ENCODE peak calls at places on chromosomes 5 and 9, in four cellular contexts. I is HL-60, C is GM12878, R is K562. J is an unnamed sample.

GRCh38 chr9:123401879-123402513 is 46.0 kb downstream of the CRB2 start:
- DNase-seq in I (no peak), C (no peak), R (peak), J (peak)

GRCh38 chr5:50715001-50715400 is 48.6 kb downstream of the PARP8 start:
- DNase-seq in R (no peak), I (no peak), C (no peak), J (no peak)

GRCh38 chr5:178383301-178383918 is 150.8 kb upstream of the PHYKPL start:
- DNase-seq in C (no peak), I (no peak), R (no peak), J (no peak)

GRCh38 chr9:126474786-126475485 is 138.8 kb upstream of the LMX1B start:
- DNase-seq in I (no peak), R (no peak), C (no peak), J (no peak)

GRCh38 chr9:81634915-81635516 is 54.3 kb downstream of the TLE1 start:
- DNase-seq in R (no peak), I (no peak), C (no peak), J (no peak)

GRCh38 chr9:106716820-106717219 is 146.1 kb upstream of the ZNF462 start:
- DNase-seq in R (no peak), C (no peak), I (no peak), J (no peak)

GRCh38 chr5:106601605-106602004 is 1069.1 kb downstream of the EFNA5 start:
- DNase-seq in R (no peak), I (no peak), C (peak), J (no peak)

GRCh38 chr5:64331597-64332277 is 166.1 kb downstream of the RNF180 start:
- DNase-seq in C (no peak), I (no peak), R (no peak), J (no peak)

GRCh38 chr5:162283611-162284010 is 216.0 kb downstream of the GABRG2 start:
- DNase-seq in I (no peak), R (no peak), C (no peak), J (no peak)

GRCh38 chr5:159456261-159456660 is 126.0 kb upstream of the IL12B start:
- DNase-seq in R (no peak), I (no peak), C (no peak), J (no peak)

GRCh38 chr5:66538126-66538525 is 58.1 kb upstream of the MAST4 start:
- DNase-seq in R (no peak), C (no peak), I (no peak), J (no peak)

GRCh38 chr9:135797507-135798302 is 95.7 kb downstream of the KCNT1 start:
- DNase-seq in I (no peak), R (peak), C (no peak), J (peak)

GRCh38 chr5:80711938-80712337 is 57.2 kb upstream of the DHFR start:
- DNase-seq in I (no peak), R (peak), C (no peak), J (no peak)

GRCh38 chr9:95100071-95100627 is 217.4 kb downstream of the FANCC start:
- DNase-seq in C (no peak), R (no peak), I (no peak), J (no peak)

GRCh38 chr5:87298687-87299362 is 31.1 kb downstream of the RASA1 start:
- DNase-seq in R (no peak), C (no peak), I (no peak), J (no peak)

GRCh38 chr5:87300744-87301143 is 33.1 kb downstream of the RASA1 start:
- DNase-seq in I (no peak), R (peak), C (no peak), J (no peak)

GRCh38 chr5:87303324-87303723 is 35.6 kb downstream of the RASA1 start:
- DNase-seq in R (no peak), C (no peak), I (no peak), J (no peak)

GRCh38 chr5:87300176-87300575 is 32.5 kb downstream of the RASA1 start:
- DNase-seq in R (no peak), C (no peak), I (no peak), J (no peak)

GRCh38 chr5:87302061-87302460 is 34.4 kb downstream of the RASA1 start:
- DNase-seq in R (no peak), I (no peak), C (no peak), J (no peak)
- TF ChIP-seq SPI1 in R (no peak), I (no peak), C (no peak), J (no peak)

GRCh38 chr5:40733842-40734563 is 21.8 kb downstream of the TTC33 start:
- DNase-seq in R (no peak), C (no peak), I (no peak), J (no peak)
- TF ChIP-seq POLR2AphosphoS5 in R (no peak), C (no peak), I (no peak), J (no peak)

DNA sequence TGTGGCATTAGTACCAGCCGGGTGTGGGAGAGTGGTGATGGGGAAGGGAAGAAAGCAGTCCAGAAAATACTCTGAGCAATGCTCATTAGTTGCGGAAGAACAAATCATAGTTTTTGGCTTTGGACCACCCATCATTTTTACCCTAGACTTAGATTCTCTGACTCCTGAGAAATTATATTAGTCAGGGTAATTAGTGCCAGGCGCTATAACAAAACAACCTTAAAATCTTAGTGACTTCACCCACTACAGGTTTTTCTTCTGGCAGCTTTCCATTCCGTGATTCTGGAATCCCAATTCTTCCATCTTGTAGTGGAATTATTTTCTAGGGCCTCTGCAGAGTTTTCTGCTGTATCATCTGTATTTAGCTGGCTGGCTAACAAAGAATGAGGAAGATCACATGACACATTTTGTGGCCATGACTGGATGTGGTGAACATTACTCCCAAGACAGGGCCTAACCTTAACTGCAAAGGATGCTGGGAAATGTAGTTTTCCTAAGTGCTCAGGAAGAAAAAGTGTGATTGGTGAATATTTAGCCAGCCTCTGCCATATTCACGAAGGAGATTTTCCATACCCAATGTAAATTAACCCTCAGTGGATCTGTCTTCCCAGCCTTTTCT is 373.0 kb upstream of the MEF2C start:
- DNase-seq in C (no peak), R (peak), I (peak), J (no peak)
- TF ChIP-seq SPI1 in C (no peak), R (no peak), I (no peak), J (no peak)

GRCh38 chr5:172187118-172188032 is 649 bp downstream of the STK10 start:
- DNase-seq in C (no peak), R (peak), I (no peak), J (no peak)
- TF ChIP-seq POLR2AphosphoS5 in C (peak), R (no peak), I (peak), J (peak)